ENCODE peak calls at places on chromosomes 13 and 19, in six cellular contexts. L, U, Y, F, T and K are unnamed samples.

GRCh38 chr13:91045351-91046034 is 302.0 kb upstream of the MIR17HG start:
- DNase-seq in L (no peak), U (no peak), Y (no peak), F (no peak), T (no peak), K (no peak)

GRCh38 chr13:46643165-46643777 is 90.3 kb downstream of the LRCH1 start:
- DNase-seq in L (no peak), U (no peak), Y (no peak), F (no peak), T (no peak), K (no peak)

GRCh38 chr19:29967623-29968022 is 25.6 kb downstream of the URI1 start:
- DNase-seq in L (no peak), U (no peak), Y (no peak), F (peak; percentile 37), T (no peak), K (no peak)

GRCh38 chr13:29457299-29457698 is 138.2 kb downstream of the SLC7A1 start:
- DNase-seq in L (no peak), U (no peak), Y (no peak), F (peak; percentile 79), T (no peak), K (no peak)

GRCh38 chr19:42440357-42441046 is 2.2 kb downstream of the CXCL17 start:
- DNase-seq in L (peak; percentile 76), U (peak; percentile 14), Y (peak; percentile 62), F (peak; percentile 59), T (peak; percentile 67), K (peak; percentile 33)

GRCh38 chr19:22545751-22546150 is 88.4 kb upstream of the ZNF492 start:
- DNase-seq in L (peak; percentile 2), U (no peak), Y (peak; percentile 31), F (no peak), T (peak; percentile 22), K (no peak)

GRCh38 chr13:34258646-34259386 is 440.9 kb downstream of the RFC3 start:
- DNase-seq in L (no peak), U (no peak), Y (no peak), F (no peak), T (no peak), K (no peak)

GRCh38 chr19:17348700-17349099 is 11.3 kb downstream of the GTPBP3 start:
- DNase-seq in L (no peak), U (peak; percentile 58), Y (no peak), F (peak; percentile 53), T (no peak), K (no peak)

GRCh38 chr13:105643966-105644365 is 891.5 kb downstream of the EFNB2 start:
- DNase-seq in L (no peak), U (no peak), Y (no peak), F (no peak), T (no peak), K (no peak)

GRCh38 chr13:36981156-36981743 is 17.9 kb downstream of the ALG5 start:
- DNase-seq in L (no peak), U (peak; percentile 4), Y (peak; percentile 43), F (peak; percentile 79), T (peak; percentile 15), K (no peak)

GRCh38 chr19:43739836-43740235 is 14.9 kb downstream of the SMG9 start:
- DNase-seq in L (no peak), U (no peak), Y (no peak), F (no peak), T (no peak), K (peak; percentile 72)

GRCh38 chr19:2613507-2614295 is 88.8 kb downstream of the GNG7 start:
- DNase-seq in L (no peak), U (no peak), Y (peak; percentile 99), F (peak; percentile 12), T (no peak), K (no peak)

GRCh38 chr13:46206138-46206537 is 5.6 kb upstream of the LRRC63 start:
- DNase-seq in L (no peak), U (no peak), Y (no peak), F (no peak), T (no peak), K (no peak)

GRCh38 chr13:99845136-99845874 is 126.3 kb downstream of the ZIC5 start:
- DNase-seq in L (no peak), U (no peak), Y (no peak), F (no peak), T (no peak), K (no peak)

GRCh38 chr19:46494936-46495788 is 505 bp downstream of the PNMA8B start:
- DNase-seq in L (no peak), U (no peak), Y (no peak), F (no peak), T (no peak), K (no peak)

GRCh38 chr13:35621989-35622388 is 145.5 kb upstream of the MAB21L1 start:
- DNase-seq in L (no peak), U (no peak), Y (no peak), F (peak; percentile 2), T (no peak), K (no peak)

GRCh38 chr13:91647361-91647970 is 249.0 kb downstream of the GPC5 start:
- DNase-seq in L (no peak), U (no peak), Y (peak; percentile 2), F (peak; percentile 12), T (no peak), K (no peak)

GRCh38 chr13:113726961-113727411 is 32.0 kb upstream of the TMEM255B start:
- DNase-seq in L (no peak), U (no peak), Y (no peak), F (peak; percentile 31), T (no peak), K (no peak)

GRCh38 chr13:113638806-113639205 is 19.2 kb downstream of the ATP4B start:
- DNase-seq in L (no peak), U (no peak), Y (no peak), F (no peak), T (no peak), K (no peak)

GRCh38 chr13:110625771-110626321 is 10.5 kb downstream of the NAXD start:
- DNase-seq in L (no peak), U (peak; percentile 38), Y (no peak), F (no peak), T (no peak), K (peak; percentile 54)

GRCh38 chr13:51532736-51533197 is 51.5 kb upstream of the WDFY2 start:
- DNase-seq in L (no peak), U (no peak), Y (no peak), F (no peak), T (no peak), K (no peak)

GRCh38 chr13:74298912-74299311 is 164.7 kb upstream of the KLF12 start:
- DNase-seq in L (no peak), U (no peak), Y (no peak), F (no peak), T (no peak), K (no peak)

GRCh38 chr19:45670670-45671453 is 2.8 kb downstream of the GIPR start:
- DNase-seq in L (no peak), U (peak; percentile 88), Y (no peak), F (peak; percentile 72), T (no peak), K (peak; percentile 71)

GRCh38 chr19:2726904-2727639 is 5.9 kb upstream of the DIRAS1 start:
- DNase-seq in L (no peak), U (no peak), Y (no peak), F (no peak), T (no peak), K (no peak)